ENCODE peak calls at places on chromosome X, in seven cellular contexts. One of them, this sample, is unnamed.

GRCh38 chrX:97504435-97504834 is 620.7 kb downstream of the RPA4 start:
- DNase-seq in NCI-H2081: no peak
- DNase-seq in foreskin fibroblast: no peak
- DNase-seq in cerebellar nuclear complex: no peak
- DNase-seq in A172: no peak
- DNase-seq in ovary: no peak
- DNase-seq in body of pancreas: no peak
- DNase-seq in this sample: no peak

GRCh38 chrX:115679460-115679859 is 118.5 kb downstream of the PLS3 start:
- DNase-seq in NCI-H2081: peak; percentile 36
- DNase-seq in foreskin fibroblast: peak; percentile 2
- DNase-seq in cerebellar nuclear complex: no peak
- DNase-seq in A172: peak; percentile 0
- DNase-seq in ovary: no peak
- DNase-seq in body of pancreas: no peak
- DNase-seq in this sample: no peak

GRCh38 chrX:82677281-82677680 is 830.8 kb upstream of the POU3F4 start:
- DNase-seq in NCI-H2081: no peak
- DNase-seq in foreskin fibroblast: no peak
- DNase-seq in cerebellar nuclear complex: no peak
- DNase-seq in A172: peak; percentile 10
- DNase-seq in ovary: no peak
- DNase-seq in body of pancreas: no peak
- DNase-seq in this sample: no peak

GRCh38 chrX:12370444-12371089 is 232.3 kb downstream of the FRMPD4 start:
- DNase-seq in NCI-H2081: no peak
- DNase-seq in foreskin fibroblast: peak; percentile 76
- DNase-seq in cerebellar nuclear complex: no peak
- DNase-seq in A172: no peak
- DNase-seq in ovary: peak; percentile 19
- DNase-seq in body of pancreas: peak; percentile 2
- DNase-seq in this sample: no peak

GRCh38 chrX:78129714-78130113 is 9.7 kb downstream of the TAF9B start:
- DNase-seq in NCI-H2081: no peak
- DNase-seq in foreskin fibroblast: no peak
- DNase-seq in cerebellar nuclear complex: no peak
- DNase-seq in A172: no peak
- DNase-seq in ovary: no peak
- DNase-seq in body of pancreas: no peak
- DNase-seq in this sample: no peak

GRCh38 chrX:33307954-33308353 is 96.6 kb upstream of the DMD start:
- DNase-seq in NCI-H2081: no peak
- DNase-seq in foreskin fibroblast: no peak
- DNase-seq in cerebellar nuclear complex: no peak
- DNase-seq in A172: no peak
- DNase-seq in ovary: no peak
- DNase-seq in body of pancreas: no peak
- DNase-seq in this sample: no peak

GRCh38 chrX:136608295-136608933 is 39.5 kb upstream of the CD40LG start:
- DNase-seq in NCI-H2081: no peak
- DNase-seq in foreskin fibroblast: peak; percentile 9
- DNase-seq in cerebellar nuclear complex: no peak
- DNase-seq in A172: no peak
- DNase-seq in ovary: peak; percentile 14
- DNase-seq in body of pancreas: peak; percentile 30
- DNase-seq in this sample: peak; percentile 11

GRCh38 chrX:121160987-121161386 is 113.6 kb downstream of the GLUD2 start:
- DNase-seq in NCI-H2081: no peak
- DNase-seq in foreskin fibroblast: peak; percentile 0
- DNase-seq in cerebellar nuclear complex: no peak
- DNase-seq in A172: no peak
- DNase-seq in ovary: no peak
- DNase-seq in body of pancreas: no peak
- DNase-seq in this sample: no peak

GRCh38 chrX:24294619-24295018 is 19.2 kb downstream of the SUPT20HL2 start:
- DNase-seq in NCI-H2081: no peak
- DNase-seq in foreskin fibroblast: no peak
- DNase-seq in cerebellar nuclear complex: no peak
- DNase-seq in A172: peak; percentile 7
- DNase-seq in ovary: peak; percentile 56
- DNase-seq in body of pancreas: no peak
- DNase-seq in this sample: no peak

GRCh38 chrX:2342878-2343277 is 157.9 kb downstream of the DHRSX start:
- DNase-seq in NCI-H2081: no peak
- DNase-seq in foreskin fibroblast: peak; percentile 47
- DNase-seq in cerebellar nuclear complex: no peak
- DNase-seq in A172: peak; percentile 77
- DNase-seq in ovary: no peak
- DNase-seq in body of pancreas: no peak
- DNase-seq in this sample: no peak

GRCh38 chrX:40318796-40319195 is 221.0 kb upstream of the BCOR start:
- DNase-seq in NCI-H2081: no peak
- DNase-seq in foreskin fibroblast: no peak
- DNase-seq in cerebellar nuclear complex: no peak
- DNase-seq in A172: no peak
- DNase-seq in ovary: no peak
- DNase-seq in body of pancreas: no peak
- DNase-seq in this sample: no peak

GRCh38 chrX:108304210-108304609 is 134.0 kb downstream of the COL4A6 start:
- DNase-seq in NCI-H2081: peak; percentile 18
- DNase-seq in foreskin fibroblast: no peak
- DNase-seq in cerebellar nuclear complex: no peak
- DNase-seq in A172: no peak
- DNase-seq in ovary: no peak
- DNase-seq in body of pancreas: no peak
- DNase-seq in this sample: no peak

GRCh38 chrX:1673337-1673736 is 58.5 kb downstream of the ASMT start:
- DNase-seq in NCI-H2081: no peak
- DNase-seq in foreskin fibroblast: no peak
- DNase-seq in cerebellar nuclear complex: no peak
- DNase-seq in A172: peak; percentile 39
- DNase-seq in ovary: no peak
- DNase-seq in body of pancreas: peak; percentile 20
- DNase-seq in this sample: no peak

GRCh38 chrX:45322382-45322781 is 121.7 kb upstream of the DIPK2B start:
- DNase-seq in NCI-H2081: peak; percentile 21
- DNase-seq in foreskin fibroblast: peak; percentile 76
- DNase-seq in cerebellar nuclear complex: no peak
- DNase-seq in A172: peak; percentile 77
- DNase-seq in ovary: peak; percentile 56
- DNase-seq in body of pancreas: peak; percentile 56
- DNase-seq in this sample: no peak

GRCh38 chrX:116667346-116667745 is 204.6 kb upstream of the CT83 start:
- DNase-seq in NCI-H2081: peak; percentile 3
- DNase-seq in foreskin fibroblast: no peak
- DNase-seq in cerebellar nuclear complex: no peak
- DNase-seq in A172: no peak
- DNase-seq in ovary: no peak
- DNase-seq in body of pancreas: no peak
- DNase-seq in this sample: no peak

GRCh38 chrX:14697453-14697852 is 168.1 kb downstream of the GLRA2 start:
- DNase-seq in NCI-H2081: peak; percentile 30
- DNase-seq in foreskin fibroblast: no peak
- DNase-seq in cerebellar nuclear complex: no peak
- DNase-seq in A172: peak; percentile 54
- DNase-seq in ovary: peak; percentile 18
- DNase-seq in body of pancreas: peak; percentile 21
- DNase-seq in this sample: peak; percentile 8

This sample was measured in stimulated activated naive B cell treated with anti-CD40 and anti-IgM and Interleukin-4, amounts not matched to agents 10 μg/mL and 1 μg/mL and 100 μg/mL, for 72 hours.